ENCODE peak calls at places on chromosomes 1 and 21, in four cellular contexts. C is AG09309, X is lung, D is GM23338. S is an unnamed sample.

GRCh38 chr1:172125812-172126430 is 284.6 kb downstream of the DNM3 start:
- DNase-seq in C (no peak), X (no peak), D (no peak), S (no peak)

GRCh38 chr1:61441723-61442262 is 283.1 kb downstream of the TM2D1 start:
- DNase-seq in C (no peak), X (no peak), D (no peak), S (no peak)

GRCh38 chr1:236280438-236281285 is 1.1 kb downstream of the ERO1B start:
- DNase-seq in C (no peak), X (no peak), D (peak; percentile 45), S (no peak)

GRCh38 chr1:57019240-57019805 is 53.5 kb upstream of the C8B start:
- DNase-seq in C (no peak), X (no peak), D (no peak), S (no peak)

GRCh38 chr1:153541641-153542569 is 1.2 kb upstream of the S100A5 start:
- DNase-seq in C (no peak), X (no peak), D (no peak), S (no peak)

GRCh38 chr1:100353073-100353801 is 931 bp downstream of the CDC14A start:
- DNase-seq in C (no peak), X (peak; percentile 40), D (peak; percentile 80), S (no peak)

GRCh38 chr1:242542271-242542670 is 17.8 kb upstream of the PLD5 start:
- DNase-seq in C (no peak), X (no peak), D (no peak), S (no peak)

GRCh38 chr1:234065794-234066447 is 161.4 kb downstream of the SLC35F3 start:
- DNase-seq in C (peak; percentile 16), X (peak; percentile 82), D (peak; percentile 90), S (peak; percentile 88)

GRCh38 chr21:42499430-42500106 is 3.5 kb upstream of the RSPH1 start:
- DNase-seq in C (no peak), X (no peak), D (peak; percentile 46), S (peak; percentile 81)

GRCh38 chr21:35911412-35912191 is 148.7 kb downstream of the SETD4 start:
- DNase-seq in C (no peak), X (no peak), D (no peak), S (no peak)

GRCh38 chr1:165345502-165345901 is 11.0 kb downstream of the LMX1A start:
- DNase-seq in C (no peak), X (no peak), D (no peak), S (no peak)

GRCh38 chr1:155078496-155079209 is at the start of gene EFNA3:
- DNase-seq in C (no peak), X (no peak), D (peak; percentile 78), S (no peak)

DNA sequence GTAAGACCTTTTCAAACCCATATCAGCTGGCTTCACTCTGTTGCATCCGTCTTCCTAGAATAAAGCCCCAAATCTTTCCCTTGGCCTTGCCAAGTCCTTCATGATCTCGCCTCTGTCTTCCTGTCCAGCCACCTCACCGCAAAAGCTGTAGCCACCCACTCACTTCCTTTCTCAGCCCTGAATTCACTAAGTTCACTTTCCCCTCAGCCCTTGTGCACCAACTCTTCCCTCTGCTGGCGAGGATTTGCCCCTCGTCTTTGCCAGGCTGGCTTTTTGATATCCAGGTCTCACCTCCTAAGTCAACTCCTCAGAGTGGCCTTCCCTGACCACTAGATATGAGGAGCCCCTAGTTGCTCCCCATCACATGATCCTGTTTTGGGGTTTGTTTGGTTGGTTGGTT is 3.9 kb upstream of the COL16A1 start:
- DNase-seq in C (no peak), X (no peak), D (peak; percentile 23), S (no peak)
- TF ChIP-seq CTCF in C (peak; percentile 49), X (no peak), D (peak; percentile 40), S (peak; percentile 21)

GRCh38 chr1:147725685-147726084 is 34.7 kb downstream of the GJA5 start:
- DNase-seq in C (no peak), X (no peak), D (no peak), S (no peak)

GRCh38 chr1:147722114-147722513 is 38.3 kb downstream of the GJA5 start:
- DNase-seq in C (no peak), X (no peak), D (peak; percentile 56), S (no peak)

GRCh38 chr1:147721711-147722110 is 38.7 kb downstream of the GJA5 start:
- DNase-seq in C (no peak), X (no peak), D (no peak), S (no peak)

GRCh38 chr1:147726161-147726560 is 34.2 kb downstream of the GJA5 start:
- DNase-seq in C (no peak), X (no peak), D (peak; percentile 53), S (no peak)

DNA sequence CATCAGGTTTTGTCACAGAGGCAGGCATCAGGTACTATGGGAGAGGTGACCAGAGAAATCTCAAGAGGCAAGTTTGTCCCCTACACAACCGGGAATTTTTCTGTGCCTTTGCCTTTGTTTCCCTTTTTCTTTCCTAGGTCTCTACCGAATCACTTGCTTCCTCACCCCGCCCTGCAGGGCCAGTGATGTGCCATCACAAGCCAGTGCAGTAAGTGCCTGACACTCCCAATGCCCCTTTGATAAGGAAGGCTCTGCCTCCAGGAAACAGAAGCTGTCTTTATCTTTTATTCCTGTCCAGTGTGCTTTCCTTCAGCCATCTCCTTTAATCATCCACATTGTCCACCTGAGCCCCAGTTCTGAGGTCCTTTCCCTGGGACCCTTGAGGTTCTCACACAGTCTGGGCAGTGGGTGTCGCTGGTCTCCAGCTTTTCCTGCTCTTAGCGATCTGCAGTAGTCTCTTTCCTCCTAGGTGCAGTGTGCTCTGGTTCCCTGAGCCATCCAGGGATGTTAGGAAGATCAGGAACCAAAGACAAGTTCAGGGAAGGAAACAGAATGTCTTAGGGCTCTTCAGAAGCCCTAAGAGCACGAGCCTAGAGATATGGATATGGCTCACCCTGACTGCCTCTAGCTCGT is 36.6 kb downstream of the GJA5 start:
- DNase-seq in C (no peak), X (peak; percentile 45), D (peak; percentile 91), S (no peak)
- TF ChIP-seq CTCF in C (peak; percentile 16), X (peak; percentile 51), D (peak; percentile 98), S (peak; percentile 57)

GRCh38 chr1:231933711-231934626 is 307.4 kb downstream of the DISC1 start:
- DNase-seq in C (no peak), X (no peak), D (no peak), S (no peak)

GRCh38 chr1:231929311-231929710 is 302.7 kb downstream of the DISC1 start:
- DNase-seq in C (peak; percentile 14), X (no peak), D (peak; percentile 46), S (no peak)

GRCh38 chr1:231931146-231931545 is 304.6 kb downstream of the DISC1 start:
- DNase-seq in C (no peak), X (no peak), D (no peak), S (no peak)

GRCh38 chr1:231930257-231930947 is 303.8 kb downstream of the DISC1 start:
- DNase-seq in C (no peak), X (no peak), D (no peak), S (no peak)

DNA sequence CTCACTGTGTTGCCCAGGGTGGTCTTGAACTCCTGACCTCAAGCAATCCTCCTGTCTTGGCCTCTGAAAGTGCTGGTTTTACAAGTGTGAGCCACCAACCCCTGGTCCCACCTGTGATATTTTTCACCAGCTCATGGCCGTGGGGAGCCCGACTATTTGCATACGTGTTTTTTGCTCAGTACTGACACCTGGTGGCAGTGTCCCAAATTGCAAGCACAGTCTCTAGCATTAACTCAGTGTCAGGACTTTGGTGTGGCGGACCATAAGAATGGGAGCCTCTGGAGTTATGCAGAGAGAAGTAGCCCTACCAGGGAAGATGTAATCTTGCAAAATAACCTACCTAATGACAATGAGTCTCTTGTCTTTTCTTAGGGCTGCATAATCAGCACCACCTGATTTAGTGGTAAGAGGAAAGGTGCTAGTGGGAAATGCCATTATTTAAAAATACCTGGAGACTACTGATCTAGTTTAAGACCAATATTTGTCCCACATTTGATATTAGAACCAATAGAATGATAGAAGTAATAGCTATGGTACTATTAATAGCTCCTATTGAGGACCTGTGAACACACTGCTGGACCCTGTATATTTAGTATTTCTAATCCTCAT is 305.4 kb downstream of the DISC1 start:
- DNase-seq in C (no peak), X (no peak), D (peak; percentile 76), S (no peak)
- TF ChIP-seq CTCF in C (peak; percentile 28), X (no peak), D (peak; percentile 74), S (peak; percentile 48)

DNA sequence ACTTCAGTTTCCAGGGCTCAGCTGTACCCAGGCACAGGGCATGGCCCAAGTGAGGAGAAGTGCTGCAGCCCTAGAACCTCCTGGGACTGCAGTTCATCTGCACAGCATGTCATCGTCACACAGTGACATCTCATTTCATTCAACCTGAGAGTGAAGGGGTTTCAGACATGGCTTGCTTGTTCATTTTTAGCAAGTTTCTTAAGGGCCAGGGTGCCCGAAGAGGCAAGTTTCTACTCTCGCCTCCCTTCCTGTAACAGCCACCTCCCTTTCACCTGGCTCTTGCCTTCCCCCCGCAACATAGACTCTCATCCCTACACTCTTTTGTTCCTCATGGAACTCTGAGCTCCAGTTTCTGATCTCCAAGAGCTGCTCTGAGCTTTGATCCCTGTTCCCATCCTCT is 108.1 kb downstream of the C1orf21 start:
- DNase-seq in C (no peak), X (no peak), D (no peak), S (no peak)
- TF ChIP-seq CTCF in C (no peak), X (no peak), D (no peak), S (no peak)

S was measured in osteocyte.